ENCODE peak calls at places on chromosomes 7 and 10, in five cellular contexts. U, R, E, L and P are unnamed samples.

GRCh38 chr10:61456095-61456789 is 3.1 kb upstream of the TMEM26 start:
- DNase-seq in E (peak), R (no peak), U (no peak), L (no peak), P (no peak)

GRCh38 chr7:66662646-66663264 is 34.1 kb downstream of the KCTD7 start:
- DNase-seq in E (no peak), R (no peak), L (no peak), U (no peak), P (no peak)

GRCh38 chr10:72062341-72062740 is 26.0 kb downstream of the SPOCK2 start:
- DNase-seq in L (no peak), E (no peak), U (no peak), R (no peak), P (no peak)

GRCh38 chr10:131640045-131640644 is 260.7 kb upstream of the PPP2R2D start:
- DNase-seq in L (no peak), U (no peak), R (no peak), E (no peak), P (no peak)

GRCh38 chr7:42014625-42015412 is 222.2 kb downstream of the GLI3 start:
- DNase-seq in U (no peak), E (peak), R (no peak), L (no peak), P (no peak)

GRCh38 chr7:7424151-7424873 is 111.4 kb downstream of the COL28A1 start:
- DNase-seq in R (peak), E (peak), U (no peak), L (peak), P (peak)

GRCh38 chr10:58302259-58302658 is 32.5 kb upstream of the UBE2D1 start:
- DNase-seq in R (no peak), E (no peak), U (no peak), L (no peak), P (no peak)

GRCh38 chr7:44631458-44632115 is 25.2 kb downstream of the OGDH start:
- DNase-seq in L (no peak), U (no peak), E (peak), R (no peak), P (no peak)

DNA sequence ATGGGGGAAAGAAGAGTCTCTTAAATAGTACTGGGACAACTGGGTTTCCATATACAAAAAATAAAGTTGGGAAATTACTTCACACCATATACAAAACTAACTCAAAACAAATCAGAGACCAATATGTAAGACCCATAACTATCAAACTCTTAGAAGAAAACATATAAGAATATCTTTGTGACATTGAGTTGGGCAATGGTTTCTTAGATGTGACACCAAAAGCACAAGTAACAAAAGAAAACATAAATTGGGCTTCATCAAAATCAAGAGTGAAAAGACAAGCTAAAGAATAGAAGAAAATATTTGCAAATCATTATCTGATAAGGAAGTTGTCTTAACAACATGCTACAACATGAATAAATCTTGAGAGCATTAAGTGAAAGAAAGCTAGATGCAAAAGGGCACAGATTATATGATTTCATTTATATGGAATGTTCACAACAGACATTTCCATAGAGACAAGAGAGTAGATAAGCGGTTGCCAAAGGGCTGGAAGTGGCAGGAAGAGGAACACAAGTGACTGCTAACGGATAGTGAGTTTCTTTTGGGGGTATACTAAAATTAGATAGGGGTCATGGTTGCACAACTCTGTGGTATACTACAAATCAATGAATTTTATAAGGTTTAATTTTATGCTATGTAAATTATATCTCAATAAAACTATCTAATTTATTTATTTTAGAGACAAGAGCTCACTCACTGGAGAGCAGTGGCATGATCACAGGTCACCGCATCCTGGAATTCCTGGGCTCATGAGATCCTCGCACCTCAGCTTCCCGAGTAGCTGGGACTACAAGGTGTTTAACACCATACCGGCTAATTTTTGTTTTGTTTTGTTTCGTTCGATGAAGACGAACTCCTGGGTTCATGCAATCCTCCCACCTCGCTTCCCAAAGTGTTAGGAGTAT is 35.4 kb downstream of the JMJD1C start:
- DNase-seq in L (no peak), U (no peak), E (no peak), R (no peak), P (no peak)
- H3K27ac ChIP-seq in L (no peak), U (no peak), E (no peak), R (peak), P (peak)

DNA sequence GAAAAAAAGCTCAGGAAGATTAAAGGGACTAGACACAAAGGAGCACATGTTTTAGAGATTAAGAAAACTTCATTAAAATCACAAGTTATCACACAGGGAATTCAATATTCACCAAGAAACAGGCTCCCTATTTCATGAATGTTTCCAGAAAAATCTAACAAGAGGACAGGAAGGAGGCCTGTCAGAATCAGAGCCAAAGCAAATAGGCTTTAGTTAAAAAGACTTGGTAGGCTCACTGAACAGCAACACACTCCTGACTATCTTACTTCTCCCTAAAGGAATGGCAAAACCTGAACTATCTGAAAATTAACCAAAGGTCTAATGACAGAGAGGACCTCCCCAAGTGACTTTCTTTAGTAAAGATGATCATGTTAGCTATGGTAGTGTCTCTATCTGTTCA is 188.3 kb upstream of the MEOX2 start:
- DNase-seq in E (no peak), U (no peak), R (no peak), L (no peak), P (no peak)
- TF ChIP-seq POLR2A in E (no peak), U (no peak), R (no peak), L (no peak), P (no peak)

DNA sequence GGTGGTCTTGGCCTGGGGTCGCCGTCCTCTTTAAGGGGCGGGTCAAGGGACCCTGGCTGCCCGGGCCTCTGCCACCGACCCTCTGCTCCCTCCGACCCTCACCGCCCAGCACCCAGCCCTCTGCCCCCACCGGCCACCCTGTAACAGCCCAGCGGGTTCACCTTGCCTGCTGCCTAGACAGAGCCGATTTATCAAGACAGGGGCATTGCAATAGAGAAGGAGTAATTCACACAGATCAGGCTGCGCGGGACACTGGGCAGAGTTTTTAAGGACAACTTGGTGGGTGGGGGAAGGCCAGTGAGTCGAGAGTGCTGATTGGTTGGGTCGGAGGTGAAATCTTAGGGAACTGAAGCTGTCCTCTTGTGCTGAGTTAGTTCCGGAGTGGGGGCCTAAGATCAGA is 779 bp upstream of the ADCK2 start:
- DNase-seq in E (no peak), R (no peak), U (no peak), L (peak), P (no peak)
- H3K27ac ChIP-seq in E (no peak), R (no peak), U (no peak), L (no peak), P (no peak)

GRCh38 chr7:159031135-159031701 is 113.4 kb downstream of the VIPR2 start:
- DNase-seq in L (peak), U (no peak), R (peak), E (peak), P (peak)

GRCh38 chr7:159031750-159032149 is 112.9 kb downstream of the VIPR2 start:
- DNase-seq in U (no peak), E (no peak), L (no peak), R (no peak), P (no peak)

GRCh38 chr7:159028456-159029401 is 115.9 kb downstream of the VIPR2 start:
- DNase-seq in R (no peak), L (peak), U (no peak), E (no peak), P (peak)

GRCh38 chr7:159032310-159032709 is 112.4 kb downstream of the VIPR2 start:
- DNase-seq in U (no peak), R (no peak), E (no peak), L (peak), P (no peak)

GRCh38 chr7:159030490-159031134 is 114.1 kb downstream of the VIPR2 start:
- DNase-seq in E (peak), L (peak), R (peak), U (no peak), P (peak)
- TF ChIP-seq POLR2A in E (peak), L (no peak), R (no peak), U (no peak), P (no peak)

DNA sequence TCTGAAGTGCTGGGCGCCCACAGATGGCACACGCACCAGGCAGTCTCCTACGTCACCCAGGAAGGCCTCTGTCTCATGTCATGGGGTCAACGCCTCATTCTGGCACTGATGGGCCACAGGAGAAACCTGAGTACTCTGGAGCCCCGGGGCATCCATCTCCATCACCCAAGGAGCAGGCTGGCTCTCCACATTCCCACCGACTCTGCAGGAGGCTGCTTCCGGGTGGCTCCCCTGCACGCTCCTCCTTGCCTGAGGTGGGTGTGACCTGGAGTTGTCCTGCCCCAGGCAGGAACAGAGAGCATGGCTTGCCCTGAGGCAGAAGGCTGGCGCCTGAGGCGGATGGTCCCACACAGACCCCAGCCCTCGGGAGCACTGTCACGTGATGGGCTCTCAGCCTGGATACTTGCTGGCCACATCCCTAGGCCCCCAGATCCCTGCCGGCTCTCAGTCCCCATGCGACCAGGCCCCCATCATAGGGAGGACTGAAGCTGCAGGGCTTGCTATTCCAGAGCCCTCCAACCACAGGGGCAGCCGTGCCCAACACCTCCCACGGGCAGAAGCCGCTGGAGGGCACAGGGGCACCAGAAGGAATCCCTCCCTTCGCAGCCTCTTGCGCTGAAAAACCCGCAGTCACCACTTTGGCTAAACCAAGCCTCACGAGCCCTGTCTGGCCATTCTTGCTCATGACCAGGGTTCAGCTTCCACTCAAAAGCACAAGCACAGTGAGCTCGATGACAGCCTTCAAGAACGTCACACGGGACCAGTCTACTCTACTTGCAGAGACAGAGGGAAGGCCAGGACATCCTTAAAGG is 80.7 kb downstream of the MAD1L1 start:
- DNase-seq in R (no peak), E (no peak), U (no peak), L (no peak), P (no peak)
- H3K27ac ChIP-seq in R (no peak), E (no peak), U (no peak), L (no peak), P (no peak)

DNA sequence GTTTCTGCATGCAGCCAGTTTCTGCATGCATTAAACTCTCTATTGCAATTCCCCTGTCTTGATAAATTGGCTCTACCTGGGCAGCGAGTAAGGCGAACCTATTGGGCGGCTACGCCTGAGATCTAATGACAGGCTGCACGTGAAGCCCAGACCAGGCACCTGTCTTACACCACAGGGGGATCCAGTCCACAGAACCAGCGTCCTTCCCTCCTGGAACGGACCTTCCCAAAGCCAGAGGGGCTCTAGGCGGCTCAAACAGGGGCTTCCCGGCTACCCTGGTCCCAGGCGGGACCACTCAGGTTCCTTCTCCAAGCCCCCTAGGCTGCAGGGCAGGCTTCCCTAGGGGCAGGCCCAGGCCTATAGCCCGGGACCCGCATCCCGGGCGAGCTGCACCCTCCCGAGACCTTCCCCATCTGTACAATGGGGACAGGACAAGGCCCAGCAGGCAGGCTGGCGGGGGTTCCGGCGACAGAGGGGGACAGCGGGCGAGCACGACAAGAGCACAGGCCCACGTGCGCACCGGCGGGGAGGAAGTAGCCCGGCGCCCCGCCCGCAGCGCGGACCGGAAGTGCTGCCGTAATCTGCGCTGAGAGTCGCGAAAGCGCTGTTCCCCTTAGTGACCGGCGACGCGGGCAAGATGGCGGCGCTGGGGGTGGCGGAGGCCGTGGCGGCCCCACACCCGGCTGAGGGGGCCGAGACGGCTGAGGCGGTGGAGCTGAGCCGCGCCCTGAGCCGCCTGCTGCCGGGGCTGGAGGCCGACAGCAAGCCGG is at the start of gene DNAAF5:
- DNase-seq in L (peak), R (peak), U (peak), E (peak), P (peak)
- TF ChIP-seq POLR2A in L (no peak), R (no peak), U (no peak), E (peak), P (peak)

DNA sequence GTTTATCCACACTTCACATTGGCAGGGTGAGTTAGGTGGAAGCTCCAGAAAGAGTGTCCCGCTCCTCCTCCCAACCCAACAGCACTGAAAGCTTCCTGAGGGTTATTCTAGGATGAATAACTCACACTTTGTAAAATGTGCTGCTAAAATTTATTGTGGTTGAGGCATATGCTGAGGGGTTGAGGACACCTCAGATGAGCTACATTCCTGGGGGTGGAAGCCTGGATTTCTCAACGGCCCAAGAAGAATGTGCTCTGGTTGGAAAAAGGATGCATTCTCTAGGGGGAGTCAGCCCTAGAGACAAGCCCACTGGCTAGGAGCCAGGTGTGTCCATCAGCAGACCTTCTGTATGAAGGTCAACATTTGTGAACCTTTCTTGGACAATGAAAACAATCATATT is 91.5 kb upstream of the PDE1C start:
- DNase-seq in E (no peak), L (no peak), U (no peak), R (no peak), P (no peak)
- H3K27ac ChIP-seq in E (no peak), L (no peak), U (no peak), R (peak), P (peak)